ENCODE peak calls at places on chromosomes 2 and 18, in ten cellular contexts. One of them, this sample, is unnamed.

GRCh38 chr2:38709515-38710194 is 41.5 kb downstream of the SRSF7 start:
- DNase-seq in NCI-H2171 treated with DMSO at 0.1 percent for 48 hours: peak
- DNase-seq in activated effector memory CD4-positive, alpha-beta T cell treated with Interleukin-2 at 50 U/mL for 16 hours: no peak
- DNase-seq in A549: no peak
- DNase-seq in T-helper 17 cell: peak
- DNase-seq in neural progenitor cell: no peak
- DNase-seq in neuronal stem cell: no peak
- DNase-seq in right cardiac atrium: no peak
- DNase-seq in NCI-H2029: no peak
- DNase-seq in SW480: no peak
- DNase-seq in this sample: no peak

GRCh38 chr18:49178736-49179135 is 228.0 kb upstream of the SMAD7 start:
- DNase-seq in neuronal stem cell: no peak
- DNase-seq in NCI-H2171 treated with DMSO at 0.1 percent for 48 hours: no peak
- DNase-seq in A549: peak
- DNase-seq in neural progenitor cell: peak
- DNase-seq in NCI-H2029: no peak
- DNase-seq in right cardiac atrium: peak
- DNase-seq in activated effector memory CD4-positive, alpha-beta T cell treated with Interleukin-2 at 50 U/mL for 16 hours: no peak
- DNase-seq in SW480: peak
- DNase-seq in T-helper 17 cell: no peak
- DNase-seq in this sample: no peak

GRCh38 chr2:186718122-186718521 is 24.3 kb downstream of the FAM171B start:
- DNase-seq in T-helper 17 cell: no peak
- DNase-seq in NCI-H2171 treated with DMSO at 0.1 percent for 48 hours: peak
- DNase-seq in neural progenitor cell: peak
- DNase-seq in activated effector memory CD4-positive, alpha-beta T cell treated with Interleukin-2 at 50 U/mL for 16 hours: no peak
- DNase-seq in A549: no peak
- DNase-seq in NCI-H2029: no peak
- DNase-seq in neuronal stem cell: no peak
- DNase-seq in right cardiac atrium: no peak
- DNase-seq in SW480: no peak
- DNase-seq in this sample: no peak

GRCh38 chr2:191631754-191632153 is 46.2 kb upstream of the NABP1 start:
- DNase-seq in neural progenitor cell: no peak
- DNase-seq in T-helper 17 cell: no peak
- DNase-seq in right cardiac atrium: no peak
- DNase-seq in neuronal stem cell: no peak
- DNase-seq in NCI-H2171 treated with DMSO at 0.1 percent for 48 hours: peak
- DNase-seq in NCI-H2029: peak
- DNase-seq in A549: peak
- DNase-seq in activated effector memory CD4-positive, alpha-beta T cell treated with Interleukin-2 at 50 U/mL for 16 hours: no peak
- DNase-seq in SW480: no peak
- DNase-seq in this sample: peak

GRCh38 chr2:231611273-231612198 is 18.9 kb downstream of the TEX44 start:
- DNase-seq in NCI-H2029: no peak
- DNase-seq in SW480: peak
- DNase-seq in activated effector memory CD4-positive, alpha-beta T cell treated with Interleukin-2 at 50 U/mL for 16 hours: peak
- DNase-seq in right cardiac atrium: peak
- DNase-seq in neuronal stem cell: no peak
- DNase-seq in T-helper 17 cell: no peak
- DNase-seq in neural progenitor cell: peak
- DNase-seq in A549: peak
- DNase-seq in NCI-H2171 treated with DMSO at 0.1 percent for 48 hours: no peak
- DNase-seq in this sample: peak

GRCh38 chr2:211709394-211709793 is 829.2 kb downstream of the ERBB4 start:
- DNase-seq in A549: no peak
- DNase-seq in neuronal stem cell: no peak
- DNase-seq in activated effector memory CD4-positive, alpha-beta T cell treated with Interleukin-2 at 50 U/mL for 16 hours: no peak
- DNase-seq in T-helper 17 cell: no peak
- DNase-seq in right cardiac atrium: no peak
- DNase-seq in NCI-H2029: no peak
- DNase-seq in SW480: no peak
- DNase-seq in neural progenitor cell: no peak
- DNase-seq in NCI-H2171 treated with DMSO at 0.1 percent for 48 hours: no peak
- DNase-seq in this sample: no peak

GRCh38 chr2:75022516-75022915 is 64.1 kb downstream of the POLE4 start:
- DNase-seq in NCI-H2029: no peak
- DNase-seq in NCI-H2171 treated with DMSO at 0.1 percent for 48 hours: no peak
- DNase-seq in SW480: no peak
- DNase-seq in neuronal stem cell: no peak
- DNase-seq in right cardiac atrium: no peak
- DNase-seq in activated effector memory CD4-positive, alpha-beta T cell treated with Interleukin-2 at 50 U/mL for 16 hours: no peak
- DNase-seq in A549: no peak
- DNase-seq in neural progenitor cell: no peak
- DNase-seq in T-helper 17 cell: no peak
- DNase-seq in this sample: no peak

GRCh38 chr2:164913640-164914346 is 41.5 kb downstream of the SLC38A11 start:
- DNase-seq in T-helper 17 cell: no peak
- DNase-seq in right cardiac atrium: no peak
- DNase-seq in A549: peak
- DNase-seq in neuronal stem cell: no peak
- DNase-seq in activated effector memory CD4-positive, alpha-beta T cell treated with Interleukin-2 at 50 U/mL for 16 hours: no peak
- DNase-seq in neural progenitor cell: no peak
- DNase-seq in NCI-H2029: no peak
- DNase-seq in SW480: peak
- DNase-seq in NCI-H2171 treated with DMSO at 0.1 percent for 48 hours: peak
- DNase-seq in this sample: no peak

This sample was measured in left lung.